ENCODE peak calls at places on chromosomes 12 and 14, in eight cellular contexts. I, X, J, G, W, F, V and Y are unnamed samples.

GRCh38 chr14:99256483-99256874 is 15.5 kb downstream of the BCL11B start:
- DNase-seq in I (no peak), X (no peak), J (no peak), G (no peak), W (no peak), F (no peak), V (no peak), Y (no peak)

GRCh38 chr12:31585895-31586294 is 5.0 kb downstream of the DENND5B start:
- DNase-seq in I (no peak), X (no peak), J (no peak), G (no peak), W (no peak), F (no peak), V (no peak), Y (no peak)

GRCh38 chr12:89927226-89927698 is 218.6 kb upstream of the ATP2B1 start:
- DNase-seq in I (peak; percentile 90), X (no peak), J (no peak), G (no peak), W (no peak), F (no peak), V (peak; percentile 7), Y (no peak)

GRCh38 chr12:132702640-132703039 is 8.0 kb upstream of the PGAM5 start:
- DNase-seq in I (no peak), X (no peak), J (peak; percentile 25), G (no peak), W (no peak), F (no peak), V (no peak), Y (no peak)

GRCh38 chr12:84727964-84728363 is 184.6 kb downstream of the SLC6A15 start:
- DNase-seq in I (no peak), X (no peak), J (no peak), G (no peak), W (peak; percentile 74), F (no peak), V (no peak), Y (peak; percentile 55)

GRCh38 chr12:85016423-85016822 is 19.7 kb downstream of the TSPAN19 start:
- DNase-seq in I (no peak), X (no peak), J (no peak), G (peak; percentile 69), W (peak; percentile 70), F (peak; percentile 96), V (no peak), Y (no peak)

GRCh38 chr12:132437252-132438138 is 52.5 kb upstream of the FBRSL1 start:
- DNase-seq in I (no peak), X (no peak), J (peak; percentile 71), G (no peak), W (no peak), F (no peak), V (no peak), Y (peak; percentile 92)

GRCh38 chr12:91381309-91381804 is 198.7 kb upstream of the DCN start:
- DNase-seq in I (peak; percentile 55), X (no peak), J (peak; percentile 66), G (peak; percentile 80), W (peak; percentile 86), F (peak; percentile 86), V (no peak), Y (peak; percentile 94)

GRCh38 chr14:32414808-32415255 is 85.7 kb downstream of the AKAP6 start:
- DNase-seq in I (no peak), X (no peak), J (no peak), G (no peak), W (peak; percentile 26), F (peak; percentile 45), V (no peak), Y (no peak)

GRCh38 chr14:88935083-88935482 is 110.6 kb downstream of the TTC8 start:
- DNase-seq in I (no peak), X (no peak), J (no peak), G (no peak), W (no peak), F (no peak), V (no peak), Y (no peak)

GRCh38 chr14:94751321-94751720 is 18.6 kb downstream of the GSC start:
- DNase-seq in I (no peak), X (no peak), J (no peak), G (no peak), W (no peak), F (no peak), V (no peak), Y (no peak)

GRCh38 chr14:66174453-66174891 is 311.7 kb upstream of the CCDC196 start:
- DNase-seq in I (no peak), X (no peak), J (no peak), G (no peak), W (no peak), F (no peak), V (no peak), Y (no peak)

GRCh38 chr14:22249775-22250174 is 339.2 kb downstream of the DAD1 start:
- DNase-seq in I (no peak), X (no peak), J (no peak), G (no peak), W (no peak), F (no peak), V (no peak), Y (no peak)

GRCh38 chr12:102811125-102811737 is 105.8 kb downstream of the PAH start:
- DNase-seq in I (peak; percentile 53), X (no peak), J (peak; percentile 71), G (peak; percentile 5), W (no peak), F (no peak), V (peak; percentile 27), Y (peak; percentile 92)